ENCODE peak calls at places on chromosomes 11 and 22, in six cellular contexts. V is AG04450; F is activated CD8-positive, alpha-beta T cell treated with anti-CD3 and anti-CD28 coated beads for 36 hours; L is GM10248; Q is NAMALWA; E is left ventricle myocardium inferior. Z is an unnamed sample.

GRCh38 chr11:70882716-70883085 is 369.7 kb downstream of the SHANK2 start:
- DNase-seq in F (no peak), E (no peak), L (no peak), V (no peak), Q (no peak), Z (no peak)

GRCh38 chr11:69945157-69945556 is 125.9 kb upstream of the FGF3 start:
- DNase-seq in F (no peak), L (no peak), Q (no peak), E (no peak), V (no peak), Z (no peak)

GRCh38 chr11:78415338-78415737 is 2.3 kb downstream of the GAB2 start:
- DNase-seq in Q (no peak), E (no peak), F (no peak), V (no peak), L (no peak), Z (no peak)

GRCh38 chr22:29945435-29945834 is 62.5 kb downstream of the MTMR3 start:
- DNase-seq in E (no peak), F (no peak), V (no peak), L (no peak), Q (no peak), Z (no peak)

GRCh38 chr22:45425101-45425500 is 11.6 kb downstream of the RIBC2 start:
- DNase-seq in Q (no peak), V (no peak), F (no peak), E (no peak), L (no peak), Z (no peak)

GRCh38 chr11:48063424-48063978 is 83.1 kb downstream of the PTPRJ start:
- DNase-seq in L (peak), V (peak), Q (no peak), E (no peak), F (no peak), Z (no peak)

GRCh38 chr11:10622957-10623787 is 54.7 kb upstream of the LYVE1 start:
- DNase-seq in L (peak), E (peak), Q (peak), V (no peak), F (no peak), Z (peak)

GRCh38 chr11:126917531-126918204 is 82.9 kb downstream of the KIRREL3 start:
- DNase-seq in V (peak), E (no peak), L (no peak), Q (no peak), F (peak), Z (no peak)

GRCh38 chr11:66467034-66467659 is 442 bp downstream of the PELI3 start:
- DNase-seq in V (no peak), F (peak), L (peak), E (no peak), Q (peak), Z (no peak)

GRCh38 chr11:114280696-114281095 is 15.5 kb upstream of the NNMT start:
- DNase-seq in F (peak), L (no peak), E (peak), Q (peak), V (peak), Z (peak)

GRCh38 chr11:68844376-68844775 is 2.7 kb upstream of the CPT1A start:
- DNase-seq in L (no peak), V (no peak), E (no peak), F (no peak), Q (no peak), Z (no peak)

GRCh38 chr11:16609769-16610168 is 128.7 kb upstream of the C11orf58 start:
- DNase-seq in E (no peak), L (no peak), F (no peak), Q (no peak), V (no peak), Z (no peak)

GRCh38 chr11:116933961-116934360 is 96.5 kb upstream of the APOA1 start:
- DNase-seq in V (no peak), Q (no peak), L (no peak), F (no peak), E (no peak), Z (no peak)

GRCh38 chr11:36507824-36508489 is 2.1 kb downstream of the TRAF6 start:
- DNase-seq in Q (no peak), E (no peak), F (no peak), L (no peak), V (no peak), Z (no peak)

GRCh38 chr11:117026593-117027330 is 71.5 kb downstream of the SIK3 start:
- DNase-seq in E (no peak), Q (no peak), F (peak), L (no peak), V (peak), Z (no peak)

GRCh38 chr22:38970548-38970947 is 11.6 kb upstream of the APOBEC3B start:
- DNase-seq in E (no peak), Q (no peak), L (no peak), V (no peak), F (no peak), Z (no peak)

GRCh38 chr22:30047364-30047738 is 32.9 kb upstream of the HORMAD2 start:
- DNase-seq in Q (peak), L (no peak), E (no peak), V (no peak), F (peak), Z (peak)

GRCh38 chr11:31412946-31413345 is 43.3 kb downstream of the DNAJC24 start:
- DNase-seq in V (peak), Q (no peak), L (no peak), E (no peak), F (no peak), Z (no peak)

GRCh38 chr11:109838034-109838433 is 255.2 kb upstream of the ZC3H12C start:
- DNase-seq in E (no peak), Q (no peak), V (no peak), L (no peak), F (no peak), Z (no peak)

GRCh38 chr11:14974723-14975587 is 2.8 kb upstream of the CALCA start:
- DNase-seq in E (peak), F (peak), V (no peak), L (peak), Q (peak), Z (peak)

GRCh38 chr22:47565607-47566006 is 803.2 kb downstream of the TBC1D22A start:
- DNase-seq in Q (no peak), V (no peak), E (no peak), L (no peak), F (no peak), Z (no peak)

GRCh38 chr11:120198787-120199469 is 11.9 kb upstream of the OAF start:
- DNase-seq in L (no peak), V (no peak), Q (no peak), E (no peak), F (no peak), Z (no peak)

GRCh38 chr11:121870202-121871045 is 245.6 kb downstream of the BLID start:
- DNase-seq in V (no peak), E (no peak), F (no peak), Q (no peak), L (no peak), Z (no peak)

GRCh38 chr11:131766637-131767036 is 396.2 kb downstream of the NTM start:
- DNase-seq in Q (no peak), F (no peak), V (no peak), L (no peak), E (no peak), Z (no peak)

GRCh38 chr11:363948-364761 is 5.1 kb upstream of the B4GALNT4 start:
- DNase-seq in V (no peak), L (no peak), E (no peak), Q (peak), F (peak), Z (peak)

GRCh38 chr22:46292727-46293126 is 3.9 kb upstream of the GTSE1 start:
- DNase-seq in Q (no peak), F (no peak), L (no peak), E (no peak), V (no peak), Z (no peak)

GRCh38 chr11:1502168-1502955 is 15.8 kb upstream of the MOB2 start:
- DNase-seq in V (no peak), E (peak), L (no peak), Q (no peak), F (no peak), Z (no peak)

GRCh38 chr22:37749831-37750595 is 53.2 kb downstream of the TRIOBP start:
- DNase-seq in V (no peak), F (no peak), Q (no peak), L (no peak), E (peak), Z (no peak)

GRCh38 chr11:8252388-8252787 is 11.3 kb downstream of the LMO1 start:
- DNase-seq in F (no peak), Q (no peak), V (no peak), E (no peak), L (no peak), Z (no peak)

GRCh38 chr11:58829736-58830135 is 14.8 kb downstream of the GLYATL2 start:
- DNase-seq in F (peak), E (no peak), Q (no peak), V (peak), L (no peak), Z (no peak)

GRCh38 chr11:12683857-12684256 is 9.6 kb downstream of the TEAD1 start:
- DNase-seq in F (no peak), Q (no peak), V (no peak), L (no peak), E (no peak), Z (no peak)

GRCh38 chr11:126304457-126305072 is 705 bp downstream of the DCPS start:
- DNase-seq in F (no peak), E (no peak), Q (no peak), L (no peak), V (no peak), Z (peak)